ENCODE peak calls at places on chromosomes 7 and 10, in ten cellular contexts. W is WTC11; Q is glutamatergic neuron; M is fibroblast of mammary gland; I is B cell; T is IMR-90; N is CD8-positive, alpha-beta T cell; G is pancreas; U is endothelial cell; O is fibroblast of lung. Z is an unnamed sample.

GRCh38 chr10:65571011-65571570 is 1354.7 kb upstream of the LRRTM3 start:
- DNase-seq in W (no peak), Q (no peak), M (no peak), I (no peak), T (no peak), N (no peak), G (no peak), U (no peak), O (peak; percentile 14), Z (no peak)

GRCh38 chr10:88986549-88987242 is 3.9 kb upstream of the FAS start:
- DNase-seq in W (no peak), Q (no peak), M (peak; percentile 54), I (peak; percentile 47), T (peak; percentile 37), N (no peak), G (no peak), U (no peak), O (peak; percentile 68), Z (no peak)

GRCh38 chr7:100127866-100128601 is 1.3 kb downstream of the MBLAC1 start:
- DNase-seq in W (peak; percentile 43), Q (peak; percentile 56), M (no peak), I (peak; percentile 49), T (no peak), N (peak; percentile 65), G (no peak), U (peak; percentile 37), O (no peak), Z (peak; percentile 26)

GRCh38 chr10:126459878-126460481 is 71.7 kb upstream of the ADAM12 start:
- DNase-seq in W (no peak), Q (no peak), M (peak; percentile 100), I (no peak), T (peak; percentile 92), N (no peak), G (no peak), U (no peak), O (peak; percentile 95), Z (no peak)

GRCh38 chr7:67696124-67696523 is 699.5 kb downstream of the TYW1 start:
- DNase-seq in W (no peak), Q (no peak), M (no peak), I (no peak), T (no peak), N (no peak), G (no peak), U (no peak), O (no peak), Z (no peak)

GRCh38 chr7:110483553-110483952 is 607.4 kb upstream of the LRRN3 start:
- DNase-seq in W (no peak), Q (no peak), M (no peak), I (no peak), T (no peak), N (no peak), G (no peak), U (no peak), O (no peak), Z (no peak)

GRCh38 chr10:62749104-62749683 is 55.3 kb upstream of the ADO start:
- DNase-seq in W (no peak), Q (no peak), M (no peak), I (no peak), T (no peak), N (no peak), G (no peak), U (no peak), O (no peak), Z (no peak)

GRCh38 chr10:44335330-44336021 is 49.4 kb downstream of the CXCL12 start:
- DNase-seq in W (no peak), Q (no peak), M (no peak), I (no peak), T (no peak), N (peak; percentile 19), G (no peak), U (no peak), O (no peak), Z (no peak)

GRCh38 chr10:27661511-27662286 is 83.9 kb downstream of the MKX start:
- DNase-seq in W (no peak), Q (no peak), M (peak; percentile 61), I (no peak), T (no peak), N (no peak), G (no peak), U (no peak), O (no peak), Z (no peak)

GRCh38 chr7:107622429-107622828 is 38.2 kb upstream of the SLC26A4 start:
- DNase-seq in W (no peak), Q (no peak), M (peak; percentile 90), I (no peak), T (peak; percentile 81), N (no peak), G (no peak), U (no peak), O (peak; percentile 48), Z (no peak)

GRCh38 chr10:102555781-102556328 is 52.1 kb downstream of the SUFU start:
- DNase-seq in W (no peak), Q (no peak), M (peak; percentile 83), I (no peak), T (peak; percentile 88), N (no peak), G (no peak), U (no peak), O (peak; percentile 65), Z (no peak)

GRCh38 chr10:123948030-123948823 is 56.6 kb upstream of the CPXM2 start:
- DNase-seq in W (no peak), Q (no peak), M (no peak), I (no peak), T (no peak), N (no peak), G (no peak), U (no peak), O (no peak), Z (no peak)

GRCh38 chr10:123944661-123945060 is 53.1 kb upstream of the CPXM2 start:
- DNase-seq in W (no peak), Q (no peak), M (no peak), I (no peak), T (no peak), N (no peak), G (no peak), U (no peak), O (no peak), Z (no peak)

GRCh38 chr10:123943307-123943706 is 51.7 kb upstream of the CPXM2 start:
- DNase-seq in W (no peak), Q (no peak), M (no peak), I (no peak), T (no peak), N (no peak), G (no peak), U (no peak), O (no peak), Z (no peak)

GRCh38 chr10:123942114-123942513 is 50.5 kb upstream of the CPXM2 start:
- DNase-seq in W (no peak), Q (no peak), M (no peak), I (no peak), T (no peak), N (no peak), G (no peak), U (no peak), O (no peak), Z (no peak)

GRCh38 chr10:123945506-123945905 is 53.9 kb upstream of the CPXM2 start:
- DNase-seq in W (no peak), Q (no peak), M (peak; percentile 76), I (no peak), T (peak; percentile 2), N (no peak), G (no peak), U (no peak), O (no peak), Z (no peak)
- TF ChIP-seq CTCF in W (no peak), Q (no peak), M (no peak), I (no peak), T (no peak), N (no peak), G (no peak), U (no peak), O (no peak), Z (no peak)

GRCh38 chr7:38453187-38453586 is 178.0 kb downstream of the AMPH start:
- DNase-seq in W (no peak), Q (no peak), M (no peak), I (no peak), T (peak; percentile 1), N (no peak), G (no peak), U (no peak), O (no peak), Z (no peak)

GRCh38 chr7:38452615-38453014 is 178.6 kb downstream of the AMPH start:
- DNase-seq in W (no peak), Q (no peak), M (peak; percentile 73), I (no peak), T (peak; percentile 41), N (no peak), G (no peak), U (no peak), O (peak; percentile 9), Z (no peak)

GRCh38 chr7:38448842-38449241 is 175.4 kb upstream of the TARP start:
- DNase-seq in W (no peak), Q (no peak), M (peak; percentile 66), I (no peak), T (peak; percentile 25), N (no peak), G (no peak), U (no peak), O (no peak), Z (no peak)

GRCh38 chr7:38453826-38454225 is 177.3 kb downstream of the AMPH start:
- DNase-seq in W (no peak), Q (no peak), M (no peak), I (no peak), T (no peak), N (no peak), G (no peak), U (no peak), O (no peak), Z (no peak)

DNA sequence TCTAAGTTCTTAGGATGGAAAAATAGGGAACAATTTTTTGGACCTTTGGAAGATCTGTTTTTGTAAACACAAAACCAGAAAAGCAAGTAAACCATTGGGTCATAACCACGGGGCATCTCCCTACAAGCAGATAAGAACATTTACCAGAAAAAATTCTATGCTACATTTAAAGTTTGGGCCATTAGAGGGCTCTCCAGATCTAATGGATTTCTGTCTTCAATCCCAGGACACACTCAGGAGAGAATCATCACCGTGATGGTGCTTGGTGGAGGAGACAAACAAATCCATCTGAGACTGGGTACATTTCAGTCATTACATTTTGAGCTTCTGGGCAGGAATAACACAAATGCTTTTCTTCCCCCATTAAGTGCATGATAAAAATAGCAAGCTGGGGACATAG is 178.4 kb upstream of the TARP start:
- DNase-seq in W (no peak), Q (no peak), M (peak; percentile 82), I (no peak), T (peak; percentile 62), N (no peak), G (no peak), U (no peak), O (peak; percentile 66), Z (no peak)
- TF ChIP-seq CTCF in W (no peak), Q (no peak), M (peak; percentile 62), I (no peak), T (peak; percentile 53), N (no peak), G (no peak), U (no peak), O (peak; percentile 45), Z (peak; percentile 46)

GRCh38 chr10:84762754-84763394 is 434.5 kb downstream of the CCSER2 start:
- DNase-seq in W (peak; percentile 30), Q (no peak), M (no peak), I (no peak), T (no peak), N (no peak), G (no peak), U (no peak), O (no peak), Z (no peak)
- TF ChIP-seq CTCF in W (no peak), Q (no peak), M (no peak), I (no peak), T (no peak), N (no peak), G (no peak), U (no peak), O (no peak), Z (no peak)

GRCh38 chr7:2203551-2204300 is 29.0 kb downstream of the MAD1L1 start:
- DNase-seq in W (peak; percentile 7), Q (no peak), M (no peak), I (no peak), T (peak; percentile 15), N (no peak), G (no peak), U (no peak), O (peak; percentile 46), Z (no peak)
- TF ChIP-seq CTCF in W (no peak), Q (no peak), M (no peak), I (no peak), T (no peak), N (no peak), G (no peak), U (no peak), O (peak; percentile 9), Z (no peak)

Z was measured in neural crest cell.